ENCODE peak calls at places on chromosomes 7 and 10, in nine cellular contexts. One of them, this sample, is unnamed.

GRCh38 chr10:63637833-63638443 is 116.7 kb downstream of the REEP3 start:
- DNase-seq in uterus: no peak
- DNase-seq in ascending aorta: no peak
- DNase-seq in heart left ventricle: no peak
- DNase-seq in PC-9: no peak
- DNase-seq in NB4: no peak
- DNase-seq in astrocyte: no peak
- DNase-seq in omental fat pad: no peak
- DNase-seq in fibroblast of pulmonary artery: no peak
- DNase-seq in this sample: no peak

GRCh38 chr7:46568420-46569116 is 647.5 kb upstream of the IGFBP3 start:
- DNase-seq in uterus: no peak
- DNase-seq in fibroblast of pulmonary artery: no peak
- DNase-seq in astrocyte: no peak
- DNase-seq in omental fat pad: no peak
- DNase-seq in PC-9: no peak
- DNase-seq in ascending aorta: no peak
- DNase-seq in heart left ventricle: peak; percentile 22
- DNase-seq in NB4: no peak
- DNase-seq in this sample: no peak

GRCh38 chr10:9096288-9096687 is 1041.8 kb downstream of the GATA3 start:
- DNase-seq in heart left ventricle: no peak
- DNase-seq in PC-9: no peak
- DNase-seq in omental fat pad: no peak
- DNase-seq in ascending aorta: no peak
- DNase-seq in astrocyte: no peak
- DNase-seq in uterus: no peak
- DNase-seq in fibroblast of pulmonary artery: no peak
- DNase-seq in NB4: no peak
- DNase-seq in this sample: no peak

GRCh38 chr7:98224701-98225181 is 13.5 kb downstream of the BHLHA15 start:
- DNase-seq in PC-9: no peak
- DNase-seq in omental fat pad: no peak
- DNase-seq in heart left ventricle: no peak
- DNase-seq in uterus: no peak
- DNase-seq in NB4: no peak
- DNase-seq in fibroblast of pulmonary artery: no peak
- DNase-seq in ascending aorta: no peak
- DNase-seq in astrocyte: no peak
- DNase-seq in this sample: no peak

GRCh38 chr7:156731651-156732050 is 91.1 kb downstream of the RNF32 start:
- DNase-seq in fibroblast of pulmonary artery: peak; percentile 39
- DNase-seq in uterus: no peak
- DNase-seq in ascending aorta: no peak
- DNase-seq in PC-9: no peak
- DNase-seq in heart left ventricle: no peak
- DNase-seq in NB4: no peak
- DNase-seq in astrocyte: peak; percentile 43
- DNase-seq in omental fat pad: no peak
- DNase-seq in this sample: no peak

GRCh38 chr7:145884716-145885514 is 231.7 kb upstream of the CNTNAP2 start:
- DNase-seq in ascending aorta: no peak
- DNase-seq in omental fat pad: no peak
- DNase-seq in NB4: peak; percentile 44
- DNase-seq in fibroblast of pulmonary artery: no peak
- DNase-seq in heart left ventricle: no peak
- DNase-seq in uterus: no peak
- DNase-seq in astrocyte: no peak
- DNase-seq in PC-9: no peak
- DNase-seq in this sample: no peak

GRCh38 chr10:17316488-17317170 is 88.6 kb downstream of the VIM start:
- DNase-seq in omental fat pad: no peak
- DNase-seq in uterus: no peak
- DNase-seq in NB4: no peak
- DNase-seq in fibroblast of pulmonary artery: no peak
- DNase-seq in PC-9: no peak
- DNase-seq in astrocyte: no peak
- DNase-seq in ascending aorta: no peak
- DNase-seq in heart left ventricle: no peak
- DNase-seq in this sample: no peak

GRCh38 chr7:128031901-128032604 is 816 bp upstream of the LRRC4 start:
- DNase-seq in ascending aorta: no peak
- DNase-seq in fibroblast of pulmonary artery: peak; percentile 92
- DNase-seq in PC-9: no peak
- DNase-seq in astrocyte: peak; percentile 90
- DNase-seq in omental fat pad: no peak
- DNase-seq in uterus: peak; percentile 38
- DNase-seq in heart left ventricle: peak; percentile 52
- DNase-seq in NB4: no peak
- DNase-seq in this sample: no peak

GRCh38 chr10:99938563-99938962 is 71.2 kb downstream of the DNMBP start:
- DNase-seq in ascending aorta: no peak
- DNase-seq in heart left ventricle: no peak
- DNase-seq in fibroblast of pulmonary artery: peak; percentile 64
- DNase-seq in NB4: no peak
- DNase-seq in uterus: no peak
- DNase-seq in PC-9: no peak
- DNase-seq in astrocyte: peak; percentile 50
- DNase-seq in omental fat pad: no peak
- DNase-seq in this sample: no peak

GRCh38 chr7:80151274-80151665 is 16.6 kb downstream of the GNAI1 start:
- DNase-seq in uterus: no peak
- DNase-seq in astrocyte: peak; percentile 92
- DNase-seq in ascending aorta: no peak
- DNase-seq in heart left ventricle: no peak
- DNase-seq in omental fat pad: no peak
- DNase-seq in fibroblast of pulmonary artery: peak; percentile 42
- DNase-seq in PC-9: no peak
- DNase-seq in NB4: no peak
- DNase-seq in this sample: no peak

GRCh38 chr7:38222481-38223096 is 44.5 kb downstream of the STARD3NL start:
- DNase-seq in ascending aorta: no peak
- DNase-seq in NB4: peak; percentile 79
- DNase-seq in astrocyte: no peak
- DNase-seq in fibroblast of pulmonary artery: peak; percentile 79
- DNase-seq in heart left ventricle: no peak
- DNase-seq in omental fat pad: no peak
- DNase-seq in PC-9: no peak
- DNase-seq in uterus: no peak
- DNase-seq in this sample: no peak

GRCh38 chr10:62116896-62117295 is 151.7 kb downstream of the RTKN2 start:
- DNase-seq in omental fat pad: no peak
- DNase-seq in PC-9: no peak
- DNase-seq in fibroblast of pulmonary artery: no peak
- DNase-seq in ascending aorta: no peak
- DNase-seq in heart left ventricle: no peak
- DNase-seq in NB4: no peak
- DNase-seq in astrocyte: no peak
- DNase-seq in uterus: no peak
- DNase-seq in this sample: no peak

GRCh38 chr10:30413996-30414576 is 19.9 kb upstream of the MAP3K8 start:
- DNase-seq in ascending aorta: no peak
- DNase-seq in fibroblast of pulmonary artery: peak; percentile 87
- DNase-seq in PC-9: peak; percentile 63
- DNase-seq in NB4: peak; percentile 79
- DNase-seq in uterus: no peak
- DNase-seq in heart left ventricle: no peak
- DNase-seq in omental fat pad: no peak
- DNase-seq in astrocyte: peak; percentile 32
- DNase-seq in this sample: peak; percentile 17

GRCh38 chr10:110273474-110273873 is 31.2 kb downstream of the SMNDC1 start:
- DNase-seq in fibroblast of pulmonary artery: peak; percentile 92
- DNase-seq in ascending aorta: peak; percentile 60
- DNase-seq in omental fat pad: peak; percentile 65
- DNase-seq in astrocyte: peak; percentile 72
- DNase-seq in PC-9: peak; percentile 59
- DNase-seq in uterus: peak; percentile 75
- DNase-seq in NB4: peak; percentile 93
- DNase-seq in heart left ventricle: peak; percentile 59
- DNase-seq in this sample: no peak

DNA sequence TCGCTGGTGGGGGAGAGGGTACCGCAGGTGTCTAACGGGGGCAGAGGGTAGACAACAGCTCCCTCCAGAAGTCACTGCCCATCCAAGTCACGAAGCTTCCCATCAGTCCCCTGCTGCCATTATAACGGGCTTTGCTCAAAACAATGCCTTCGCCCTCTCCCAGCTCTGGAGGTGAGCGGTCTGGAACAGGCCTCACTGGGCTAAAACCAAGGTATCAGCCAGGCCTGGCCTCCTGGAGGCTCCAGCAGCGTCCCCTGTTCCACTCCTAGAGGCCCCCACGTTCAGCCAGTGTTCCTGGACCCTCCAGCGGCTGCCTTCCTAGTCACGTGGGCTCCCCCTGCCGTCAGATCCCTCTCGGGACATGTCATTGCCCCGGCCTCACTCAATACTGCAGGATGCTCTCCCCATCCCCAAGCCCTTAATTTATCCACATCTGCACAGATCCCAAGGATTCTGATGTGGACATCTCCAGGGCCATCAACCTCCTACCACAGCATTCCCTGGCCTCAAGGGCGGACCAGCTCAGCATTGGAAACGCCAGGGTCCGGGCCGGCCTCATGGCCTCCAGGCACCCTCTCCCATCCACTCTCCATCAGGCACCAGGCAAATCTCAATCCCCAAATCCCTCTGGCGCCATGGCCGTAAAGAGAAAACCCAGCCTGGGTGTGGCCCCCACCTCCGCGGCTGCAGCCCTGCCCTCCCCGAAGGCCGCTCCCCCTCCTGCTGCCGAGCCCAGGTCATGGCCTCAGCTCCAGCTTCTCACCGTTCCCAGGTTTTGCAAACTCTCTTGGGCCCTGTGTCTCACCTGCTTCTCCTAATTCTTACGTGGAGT is 104.1 kb upstream of the FAM20C start:
- DNase-seq in ascending aorta: no peak
- DNase-seq in omental fat pad: no peak
- DNase-seq in PC-9: peak; percentile 44
- DNase-seq in fibroblast of pulmonary artery: no peak
- DNase-seq in uterus: peak; percentile 13
- DNase-seq in heart left ventricle: no peak
- DNase-seq in astrocyte: no peak
- DNase-seq in NB4: no peak
- DNase-seq in this sample: peak; percentile 73
- TF ChIP-seq CTCF in ascending aorta: no peak
- TF ChIP-seq CTCF in omental fat pad: no peak
- TF ChIP-seq CTCF in PC-9: peak; percentile 26
- TF ChIP-seq CTCF in fibroblast of pulmonary artery: peak; percentile 5
- TF ChIP-seq CTCF in uterus: no peak
- TF ChIP-seq CTCF in heart left ventricle: no peak
- TF ChIP-seq CTCF in astrocyte: no peak
- TF ChIP-seq CTCF in NB4: peak; percentile 15
- TF ChIP-seq CTCF in this sample: no peak

DNA sequence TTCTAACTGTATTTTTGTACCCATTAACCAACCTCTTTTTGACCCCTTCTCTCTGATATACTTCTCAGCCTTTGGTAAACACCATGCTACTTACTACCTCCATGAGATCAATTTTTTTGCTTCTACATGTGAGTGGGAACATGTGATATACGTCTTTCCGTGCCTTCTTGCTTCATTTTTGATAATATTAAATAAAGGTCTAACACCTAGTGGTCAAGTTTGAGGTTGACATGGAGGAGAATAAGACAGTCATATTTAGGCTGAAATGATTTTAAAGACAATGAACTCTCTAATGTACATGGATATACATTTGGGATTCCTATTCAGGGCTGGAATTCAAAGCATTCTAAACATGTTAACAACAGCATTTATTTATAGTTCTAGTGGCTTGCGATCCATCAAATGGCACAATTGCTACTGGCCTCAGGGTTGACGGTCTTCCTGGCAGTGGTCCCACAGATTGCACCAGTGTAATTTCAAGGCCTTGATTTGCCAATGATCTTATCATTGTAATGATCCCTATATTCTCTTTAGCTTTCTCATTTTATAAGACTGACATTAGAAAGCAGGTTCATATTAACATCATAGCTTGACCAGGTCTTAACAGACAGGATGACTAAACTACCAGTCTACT is 315.9 kb upstream of the ETV1 start:
- DNase-seq in heart left ventricle: no peak
- DNase-seq in NB4: no peak
- DNase-seq in ascending aorta: no peak
- DNase-seq in astrocyte: no peak
- DNase-seq in uterus: no peak
- DNase-seq in omental fat pad: no peak
- DNase-seq in PC-9: no peak
- DNase-seq in fibroblast of pulmonary artery: peak; percentile 1
- DNase-seq in this sample: no peak
- TF ChIP-seq CTCF in heart left ventricle: no peak
- TF ChIP-seq CTCF in NB4: no peak
- TF ChIP-seq CTCF in ascending aorta: no peak
- TF ChIP-seq CTCF in astrocyte: peak; percentile 8
- TF ChIP-seq CTCF in uterus: no peak
- TF ChIP-seq CTCF in omental fat pad: no peak
- TF ChIP-seq CTCF in PC-9: peak; percentile 18
- TF ChIP-seq CTCF in fibroblast of pulmonary artery: no peak
- TF ChIP-seq CTCF in this sample: peak; percentile 11

GRCh38 chr7:93551063-93551895 is 23.2 kb downstream of the CALCR start:
- DNase-seq in ascending aorta: no peak
- DNase-seq in astrocyte: peak; percentile 27
- DNase-seq in uterus: no peak
- DNase-seq in NB4: peak; percentile 67
- DNase-seq in PC-9: no peak
- DNase-seq in heart left ventricle: no peak
- DNase-seq in fibroblast of pulmonary artery: peak; percentile 72
- DNase-seq in omental fat pad: no peak
- DNase-seq in this sample: no peak
- TF ChIP-seq CTCF in ascending aorta: no peak
- TF ChIP-seq CTCF in astrocyte: peak; percentile 77
- TF ChIP-seq CTCF in uterus: no peak
- TF ChIP-seq CTCF in NB4: peak; percentile 61
- TF ChIP-seq CTCF in PC-9: peak; percentile 68
- TF ChIP-seq CTCF in heart left ventricle: peak; percentile 37
- TF ChIP-seq CTCF in fibroblast of pulmonary artery: peak; percentile 73
- TF ChIP-seq CTCF in omental fat pad: no peak
- TF ChIP-seq CTCF in this sample: peak; percentile 69

GRCh38 chr7:116801092-116801710 is 61.2 kb upstream of the CAPZA2 start:
- DNase-seq in PC-9: peak; percentile 61
- DNase-seq in astrocyte: peak; percentile 93
- DNase-seq in heart left ventricle: no peak
- DNase-seq in ascending aorta: no peak
- DNase-seq in omental fat pad: no peak
- DNase-seq in uterus: no peak
- DNase-seq in NB4: no peak
- DNase-seq in fibroblast of pulmonary artery: peak; percentile 60
- DNase-seq in this sample: no peak

GRCh38 chr7:116802144-116802747 is 60.1 kb upstream of the CAPZA2 start:
- DNase-seq in omental fat pad: no peak
- DNase-seq in astrocyte: peak; percentile 81
- DNase-seq in NB4: no peak
- DNase-seq in PC-9: no peak
- DNase-seq in uterus: no peak
- DNase-seq in fibroblast of pulmonary artery: peak; percentile 25
- DNase-seq in heart left ventricle: no peak
- DNase-seq in ascending aorta: no peak
- DNase-seq in this sample: no peak

GRCh38 chr7:116800594-116800993 is 61.8 kb upstream of the CAPZA2 start:
- DNase-seq in ascending aorta: no peak
- DNase-seq in NB4: no peak
- DNase-seq in PC-9: no peak
- DNase-seq in omental fat pad: no peak
- DNase-seq in heart left ventricle: no peak
- DNase-seq in fibroblast of pulmonary artery: no peak
- DNase-seq in astrocyte: no peak
- DNase-seq in uterus: no peak
- DNase-seq in this sample: no peak

GRCh38 chr7:116804459-116804858 is 57.9 kb upstream of the CAPZA2 start:
- DNase-seq in fibroblast of pulmonary artery: no peak
- DNase-seq in heart left ventricle: no peak
- DNase-seq in astrocyte: no peak
- DNase-seq in ascending aorta: no peak
- DNase-seq in uterus: no peak
- DNase-seq in omental fat pad: no peak
- DNase-seq in PC-9: no peak
- DNase-seq in NB4: no peak
- DNase-seq in this sample: no peak

GRCh38 chr7:116802784-116803183 is 59.6 kb upstream of the CAPZA2 start:
- DNase-seq in astrocyte: peak; percentile 66
- DNase-seq in ascending aorta: no peak
- DNase-seq in heart left ventricle: no peak
- DNase-seq in omental fat pad: no peak
- DNase-seq in uterus: no peak
- DNase-seq in fibroblast of pulmonary artery: peak; percentile 74
- DNase-seq in PC-9: peak; percentile 43
- DNase-seq in NB4: peak; percentile 61
- DNase-seq in this sample: no peak
- TF ChIP-seq CTCF in astrocyte: peak; percentile 60
- TF ChIP-seq CTCF in ascending aorta: peak; percentile 28
- TF ChIP-seq CTCF in heart left ventricle: peak; percentile 52
- TF ChIP-seq CTCF in omental fat pad: no peak
- TF ChIP-seq CTCF in uterus: peak; percentile 14
- TF ChIP-seq CTCF in fibroblast of pulmonary artery: peak; percentile 47
- TF ChIP-seq CTCF in PC-9: peak; percentile 48
- TF ChIP-seq CTCF in NB4: peak; percentile 68
- TF ChIP-seq CTCF in this sample: peak; percentile 61